ENCODE peak calls at places on chromosomes 12 and 14, in nine cellular contexts. G, Z, R, F, U, Q, J, L and E are unnamed samples.
A peak's percentile ranks its signal among the peaks of the same experiment; 100 is the strongest.

GRCh38 chr14:104202259-104203070 is 64.1 kb downstream of the KIF26A start:
- DNase-seq in G (no peak), Z (no peak), R (no peak), F (no peak), U (peak; percentile 91), Q (no peak), J (no peak), L (no peak), E (no peak)

GRCh38 chr12:85468356-85469157 is 188.5 kb downstream of the ALX1 start:
- DNase-seq in G (peak; percentile 77), Z (peak; percentile 93), R (peak; percentile 74), F (peak; percentile 58), U (peak; percentile 47), Q (peak; percentile 36), J (peak; percentile 78), L (peak; percentile 69), E (peak; percentile 50)

GRCh38 chr12:91920276-91920675 is 225.4 kb downstream of the BTG1 start:
- DNase-seq in G (no peak), Z (peak; percentile 44), R (peak; percentile 44), F (no peak), U (peak; percentile 11), Q (no peak), J (no peak), L (no peak), E (no peak)

GRCh38 chr12:124680863-124681778 is 113.7 kb upstream of the NCOR2 start:
- DNase-seq in G (peak; percentile 63), Z (peak; percentile 99), R (peak; percentile 99), F (peak; percentile 63), U (peak; percentile 64), Q (peak; percentile 79), J (peak; percentile 66), L (no peak), E (peak; percentile 32)

GRCh38 chr14:24171422-24172260 is at the start of gene REC8:
- DNase-seq in G (peak; percentile 100), Z (no peak), R (no peak), F (peak; percentile 99), U (peak; percentile 97), Q (no peak), J (peak; percentile 95), L (no peak), E (no peak)

GRCh38 chr12:9334026-9334692 is 126.0 kb upstream of the PZP start:
- DNase-seq in G (no peak), Z (no peak), R (peak; percentile 30), F (no peak), U (no peak), Q (no peak), J (peak; percentile 51), L (no peak), E (no peak)

GRCh38 chr12:57522019-57522886 is at the start of gene MBD6:
- DNase-seq in G (peak; percentile 87), Z (peak; percentile 84), R (peak; percentile 94), F (peak; percentile 98), U (peak; percentile 98), Q (peak; percentile 75), J (peak; percentile 97), L (peak; percentile 93), E (peak; percentile 92)

GRCh38 chr12:51307655-51308593 is 16.1 kb downstream of the BIN2 start:
- DNase-seq in G (no peak), Z (peak; percentile 94), R (peak; percentile 94), F (no peak), U (no peak), Q (peak; percentile 35), J (peak; percentile 64), L (no peak), E (no peak)

GRCh38 chr14:87179936-87180335 is 813.0 kb downstream of the GALC start:
- DNase-seq in G (no peak), Z (no peak), R (no peak), F (no peak), U (no peak), Q (no peak), J (no peak), L (no peak), E (no peak)

GRCh38 chr12:16984484-16984883 is 378.5 kb upstream of the LMO3 start:
- DNase-seq in G (no peak), Z (no peak), R (no peak), F (no peak), U (no peak), Q (no peak), J (no peak), L (peak; percentile 71), E (peak; percentile 40)

GRCh38 chr14:38171197-38171596 is 36.5 kb upstream of the SSTR1 start:
- DNase-seq in G (no peak), Z (peak; percentile 78), R (peak; percentile 59), F (no peak), U (no peak), Q (no peak), J (no peak), L (no peak), E (no peak)

GRCh38 chr12:81094718-81095360 is 17.0 kb downstream of the ACSS3 start:
- DNase-seq in G (no peak), Z (no peak), R (no peak), F (no peak), U (no peak), Q (no peak), J (no peak), L (no peak), E (no peak)

GRCh38 chr12:25531502-25532052 is 21.5 kb downstream of the LMNTD1 start:
- DNase-seq in G (no peak), Z (no peak), R (no peak), F (no peak), U (no peak), Q (no peak), J (no peak), L (no peak), E (no peak)

GRCh38 chr12:25533150-25533549 is 19.9 kb downstream of the LMNTD1 start:
- DNase-seq in G (no peak), Z (no peak), R (no peak), F (no peak), U (no peak), Q (no peak), J (no peak), L (no peak), E (no peak)

GRCh38 chr12:25526778-25527177 is 26.3 kb downstream of the LMNTD1 start:
- DNase-seq in G (no peak), Z (no peak), R (no peak), F (no peak), U (no peak), Q (no peak), J (no peak), L (no peak), E (no peak)

GRCh38 chr12:25524381-25524780 is 28.7 kb downstream of the LMNTD1 start:
- DNase-seq in G (no peak), Z (no peak), R (no peak), F (no peak), U (no peak), Q (no peak), J (no peak), L (no peak), E (no peak)

DNA sequence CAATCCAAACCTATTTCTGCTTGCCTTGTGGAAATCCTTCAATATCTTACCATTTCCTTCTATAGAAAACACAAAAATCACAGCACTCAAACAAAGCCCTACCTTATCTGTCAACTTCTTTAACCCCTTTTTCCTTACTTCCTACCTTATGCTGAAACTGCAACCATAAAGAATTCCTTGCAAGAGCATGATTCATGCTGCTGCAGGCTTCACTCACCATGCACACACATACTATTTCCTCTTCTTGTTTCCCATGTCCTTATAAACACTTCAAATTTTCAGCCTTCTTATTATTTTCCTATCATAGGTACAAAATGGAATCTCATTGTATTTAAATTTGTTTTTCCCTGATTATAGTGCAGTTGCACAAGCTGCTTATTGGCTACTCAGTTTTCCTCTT is 23.3 kb downstream of the LMNTD1 start:
- DNase-seq in G (no peak), Z (peak; percentile 33), R (peak; percentile 55), F (no peak), U (no peak), Q (no peak), J (no peak), L (no peak), E (no peak)
- TF ChIP-seq EZH2phosphoT487 in G (no peak), Z (no peak), R (no peak), F (no peak), U (no peak), Q (no peak), J (no peak), L (no peak), E (no peak)

DNA sequence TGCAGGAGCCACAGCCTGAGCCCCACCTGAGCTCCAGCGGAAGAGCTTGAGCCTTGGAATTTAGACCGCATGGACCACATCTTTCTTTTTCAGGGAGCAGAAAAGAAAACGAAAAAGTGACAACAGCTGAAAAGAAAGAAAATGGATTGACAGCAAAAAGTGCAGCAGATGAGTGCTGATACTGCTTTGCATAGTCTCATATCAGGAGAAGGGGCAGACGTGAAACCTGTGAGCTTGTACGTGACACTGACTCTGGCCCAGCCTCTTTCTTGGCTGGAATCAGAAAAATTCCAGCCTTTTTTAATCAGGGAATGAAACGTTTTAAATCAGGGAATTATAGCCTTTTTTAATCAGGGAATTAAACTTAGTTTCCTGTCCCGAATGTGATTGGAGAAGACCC is 1296.5 kb downstream of the TMEM121 start:
- DNase-seq in G (no peak), Z (no peak), R (no peak), F (no peak), U (no peak), Q (no peak), J (no peak), L (no peak), E (no peak)
- H3K4me3 ChIP-seq in G (no peak overlapping the region), Z (no peak overlapping the region), R (no peak overlapping the region), F (no peak overlapping the region), U (no peak overlapping the region), Q (no peak overlapping the region), J (no peak overlapping the region), L (no peak overlapping the region), E (no peak overlapping the region)

DNA sequence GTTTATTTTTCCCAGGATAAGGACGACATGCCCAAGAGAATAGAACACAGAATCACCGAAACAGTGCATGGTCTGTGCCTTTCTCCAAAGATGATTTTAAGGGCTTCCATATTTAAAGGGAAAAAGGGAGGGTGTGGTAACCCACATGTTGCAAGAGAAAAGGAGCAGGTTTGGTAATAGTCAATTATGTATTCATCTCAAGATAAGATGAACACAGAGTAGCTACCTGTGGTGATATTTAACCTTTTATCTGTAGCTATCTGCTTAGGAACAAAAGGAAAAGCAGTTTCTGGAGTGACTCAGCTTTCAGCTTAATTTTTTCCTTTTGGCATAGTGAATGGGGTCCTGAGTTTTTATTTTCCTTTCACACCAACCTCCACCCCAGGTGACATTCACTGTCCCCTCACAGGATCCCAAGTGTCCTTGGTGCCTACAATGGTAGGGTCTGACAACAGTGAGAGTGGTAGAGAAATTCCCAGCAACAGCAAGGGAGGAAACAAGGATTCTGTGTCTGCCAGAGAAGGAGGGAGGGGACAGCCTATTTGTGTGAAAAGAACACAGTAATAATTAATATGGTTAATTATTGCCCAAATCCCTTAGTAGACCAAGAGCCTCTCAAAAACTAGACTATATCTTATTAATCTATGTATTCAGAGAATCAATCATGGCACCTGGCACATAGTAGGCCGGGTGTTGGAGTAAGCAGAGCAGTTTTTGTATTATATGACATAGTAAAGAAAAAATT is 154.6 kb downstream of the PHLDA1 start:
- DNase-seq in G (no peak), Z (no peak), R (no peak), F (no peak), U (no peak), Q (no peak), J (no peak), L (no peak), E (no peak)
- TF ChIP-seq EZH2phosphoT487 in G (no peak), Z (no peak), R (no peak), F (no peak), U (no peak), Q (no peak), J (no peak), L (no peak), E (no peak)

DNA sequence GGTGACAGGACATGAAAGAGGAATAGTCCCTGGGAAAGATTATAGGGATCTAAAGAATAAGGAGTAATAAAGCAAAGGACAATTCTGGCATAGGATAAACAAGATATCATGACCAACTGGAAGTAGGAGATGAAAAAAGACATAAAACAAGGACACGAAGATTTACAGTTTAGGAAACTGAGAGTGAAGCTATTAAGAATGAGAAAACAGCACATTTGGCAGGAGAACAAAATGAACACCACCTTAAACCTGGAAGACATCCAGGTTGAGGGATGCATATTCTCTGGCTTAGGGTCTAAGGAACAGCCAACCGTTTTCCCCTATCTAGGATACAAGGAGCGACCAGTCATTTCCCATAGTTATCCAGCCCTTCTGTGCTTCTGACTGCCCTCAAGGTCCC is 1.9 kb downstream of the TRIP11 start:
- DNase-seq in G (no peak), Z (peak; percentile 6), R (peak; percentile 25), F (no peak), U (peak; percentile 6), Q (no peak), J (no peak), L (no peak), E (no peak)
- H3K4me3 ChIP-seq in G (peak overlapping the region; percentile 63), Z (peak overlapping the region; percentile 92), R (peak overlapping the region; percentile 93), F (peak overlapping the region; percentile 88), U (peak overlapping the region; percentile 83), Q (no peak overlapping the region), J (peak overlapping the region; percentile 57), L (no peak overlapping the region), E (peak overlapping the region; percentile 81)